ENCODE peak calls at places on chromosomes 4 and X, in eight cellular contexts. D, M, Q, S, E, Z, P and U are unnamed samples.

GRCh38 chr4:148651991-148652390 is 209.8 kb upstream of the NR3C2 start:
- DNase-seq in D (no peak), M (no peak), Q (no peak), S (no peak), E (no peak), Z (no peak), P (no peak), U (no peak)

GRCh38 chrX:1836683-1837082 is 221.8 kb downstream of the ASMT start:
- DNase-seq in D (no peak), M (no peak), Q (no peak), S (no peak), E (no peak), Z (no peak), P (no peak), U (no peak)

GRCh38 chr4:1045193-1045594 is 33.8 kb downstream of the FGFRL1 start:
- DNase-seq in D (no peak), M (no peak), Q (no peak), S (no peak), E (no peak), Z (no peak), P (no peak), U (no peak)

GRCh38 chrX:155997436-155997835 is at the start of gene IL9R:
- DNase-seq in D (peak), M (no peak), Q (no peak), S (no peak), E (no peak), Z (no peak), P (no peak), U (no peak)

GRCh38 chr4:134201216-134202098 is at the start of gene PABPC4L:
- DNase-seq in D (no peak), M (no peak), Q (no peak), S (peak), E (no peak), Z (peak), P (no peak), U (peak)

GRCh38 chr4:107858158-107858742 is 33.5 kb downstream of the SGMS2 start:
- DNase-seq in D (no peak), M (no peak), Q (no peak), S (no peak), E (no peak), Z (no peak), P (no peak), U (no peak)

GRCh38 chrX:70434352-70434866 is 10.2 kb upstream of the DLG3 start:
- DNase-seq in D (no peak), M (peak), Q (peak), S (peak), E (peak), Z (peak), P (peak), U (peak)

GRCh38 chr4:117001077-117001476 is 84.3 kb downstream of the TRAM1L1 start:
- DNase-seq in D (peak), M (no peak), Q (no peak), S (no peak), E (no peak), Z (no peak), P (no peak), U (no peak)

GRCh38 chr4:70746179-70746839 is 24.5 kb downstream of the RUFY3 start:
- DNase-seq in D (no peak), M (no peak), Q (no peak), S (no peak), E (no peak), Z (no peak), P (no peak), U (no peak)

GRCh38 chr4:189036906-189037305 is 897.7 kb downstream of the TRIML1 start:
- DNase-seq in D (no peak), M (no peak), Q (no peak), S (no peak), E (no peak), Z (no peak), P (no peak), U (no peak)

GRCh38 chr4:105666693-105667092 is 41.8 kb downstream of the INTS12 start:
- DNase-seq in D (no peak), M (no peak), Q (peak), S (no peak), E (no peak), Z (no peak), P (no peak), U (no peak)

GRCh38 chr4:143437937-143438336 is 75.6 kb upstream of the SMARCA5 start:
- DNase-seq in D (no peak), M (no peak), Q (no peak), S (no peak), E (no peak), Z (no peak), P (no peak), U (no peak)

GRCh38 chr4:8607603-8608481 is 15.3 kb downstream of the CPZ start:
- DNase-seq in D (no peak), M (no peak), Q (peak), S (no peak), E (no peak), Z (no peak), P (peak), U (no peak)

GRCh38 chr4:78951862-78952472 is 12.7 kb upstream of the PAQR3 start:
- DNase-seq in D (no peak), M (no peak), Q (peak), S (no peak), E (no peak), Z (no peak), P (peak), U (no peak)

GRCh38 chr4:82851318-82851717 is 39.6 kb downstream of the SEC31A start:
- DNase-seq in D (no peak), M (no peak), Q (no peak), S (no peak), E (no peak), Z (no peak), P (no peak), U (no peak)

GRCh38 chrX:46722742-46723568 is 36.0 kb downstream of the SLC9A7 start:
- DNase-seq in D (no peak), M (no peak), Q (no peak), S (no peak), E (no peak), Z (no peak), P (no peak), U (no peak)

GRCh38 chrX:30981968-30982367 is 89.9 kb downstream of the FTHL17 start:
- DNase-seq in D (no peak), M (no peak), Q (no peak), S (no peak), E (no peak), Z (no peak), P (no peak), U (no peak)

GRCh38 chr4:147578057-147578476 is 39.1 kb upstream of the TMEM184C start:
- DNase-seq in D (no peak), M (no peak), Q (no peak), S (no peak), E (no peak), Z (peak), P (peak), U (peak)

GRCh38 chr4:153521995-153522799 is 56.0 kb downstream of the TMEM131L start:
- DNase-seq in D (peak), M (no peak), Q (peak), S (no peak), E (no peak), Z (no peak), P (no peak), U (no peak)

GRCh38 chr4:130747842-130748241 is 1651.9 kb downstream of the C4orf33 start:
- DNase-seq in D (no peak), M (no peak), Q (peak), S (no peak), E (no peak), Z (no peak), P (no peak), U (no peak)

GRCh38 chrX:112997991-112998390 is 157.4 kb upstream of the AMOT start:
- DNase-seq in D (no peak), M (no peak), Q (no peak), S (no peak), E (no peak), Z (no peak), P (no peak), U (no peak)

GRCh38 chrX:16138108-16138427 is 14.7 kb downstream of the GRPR start:
- DNase-seq in D (peak), M (no peak), Q (peak), S (no peak), E (no peak), Z (no peak), P (no peak), U (no peak)

GRCh38 chrX:9835585-9836210 is 49.5 kb downstream of the SHROOM2 start:
- DNase-seq in D (no peak), M (no peak), Q (no peak), S (no peak), E (no peak), Z (no peak), P (no peak), U (no peak)

GRCh38 chr4:102780476-102781144 is 19.8 kb upstream of the MANBA start:
- DNase-seq in D (no peak), M (no peak), Q (no peak), S (no peak), E (no peak), Z (no peak), P (no peak), U (no peak)

GRCh38 chr4:4477391-4477790 is 64.5 kb downstream of the STX18 start:
- DNase-seq in D (no peak), M (no peak), Q (no peak), S (no peak), E (no peak), Z (no peak), P (no peak), U (no peak)

GRCh38 chr4:83297548-83298260 is 13.1 kb upstream of the COQ2 start:
- DNase-seq in D (no peak), M (no peak), Q (no peak), S (no peak), E (no peak), Z (no peak), P (no peak), U (no peak)

GRCh38 chr4:136713140-136713539 is 819.2 kb downstream of the PCDH18 start:
- DNase-seq in D (no peak), M (no peak), Q (no peak), S (no peak), E (no peak), Z (no peak), P (no peak), U (peak)

GRCh38 chr4:85669992-85670548 is 195.1 kb downstream of the ARHGAP24 start:
- DNase-seq in D (no peak), M (no peak), Q (no peak), S (no peak), E (no peak), Z (no peak), P (no peak), U (no peak)

GRCh38 chr4:87399148-87399547 is 8.2 kb upstream of the HSD17B11 start:
- DNase-seq in D (no peak), M (no peak), Q (no peak), S (no peak), E (no peak), Z (no peak), P (peak), U (no peak)

GRCh38 chrX:23478056-23478455 is 143.4 kb downstream of the PTCHD1 start:
- DNase-seq in D (no peak), M (no peak), Q (no peak), S (no peak), E (no peak), Z (no peak), P (no peak), U (no peak)

GRCh38 chr4:59062970-59063369 is 1952.8 kb upstream of the IGFBP7 start:
- DNase-seq in D (no peak), M (no peak), Q (no peak), S (no peak), E (no peak), Z (no peak), P (no peak), U (no peak)

GRCh38 chrX:73930300-73930699 is 367.3 kb downstream of the CHIC1 start:
- DNase-seq in D (no peak), M (no peak), Q (no peak), S (no peak), E (no peak), Z (no peak), P (no peak), U (no peak)

GRCh38 chr4:166006217-166006616 is 133.2 kb downstream of the TLL1 start:
- DNase-seq in D (no peak), M (no peak), Q (no peak), S (no peak), E (no peak), Z (no peak), P (no peak), U (no peak)

GRCh38 chrX:45903781-45904201 is 641.4 kb downstream of the ZNF674 start:
- DNase-seq in D (no peak), M (no peak), Q (no peak), S (no peak), E (no peak), Z (peak), P (no peak), U (no peak)

GRCh38 chrX:74492720-74493201 is 71.5 kb downstream of the SLC16A2 start:
- DNase-seq in D (no peak), M (no peak), Q (peak), S (no peak), E (no peak), Z (no peak), P (peak), U (no peak)

GRCh38 chr4:37392540-37393255 is 148.2 kb downstream of the NWD2 start:
- DNase-seq in D (no peak), M (peak), Q (no peak), S (peak), E (no peak), Z (no peak), P (no peak), U (no peak)

GRCh38 chr4:55733874-55734437 is 85.6 kb upstream of the EXOC1L start:
- DNase-seq in D (no peak), M (peak), Q (no peak), S (peak), E (no peak), Z (peak), P (peak), U (no peak)

GRCh38 chr4:52984469-52984868 is 122.4 kb downstream of the RASL11B start:
- DNase-seq in D (no peak), M (no peak), Q (no peak), S (no peak), E (no peak), Z (no peak), P (no peak), U (no peak)

GRCh38 chr4:32624943-32625603 is 1904.9 kb downstream of the PCDH7 start:
- DNase-seq in D (no peak), M (no peak), Q (no peak), S (no peak), E (no peak), Z (no peak), P (no peak), U (no peak)

DNA sequence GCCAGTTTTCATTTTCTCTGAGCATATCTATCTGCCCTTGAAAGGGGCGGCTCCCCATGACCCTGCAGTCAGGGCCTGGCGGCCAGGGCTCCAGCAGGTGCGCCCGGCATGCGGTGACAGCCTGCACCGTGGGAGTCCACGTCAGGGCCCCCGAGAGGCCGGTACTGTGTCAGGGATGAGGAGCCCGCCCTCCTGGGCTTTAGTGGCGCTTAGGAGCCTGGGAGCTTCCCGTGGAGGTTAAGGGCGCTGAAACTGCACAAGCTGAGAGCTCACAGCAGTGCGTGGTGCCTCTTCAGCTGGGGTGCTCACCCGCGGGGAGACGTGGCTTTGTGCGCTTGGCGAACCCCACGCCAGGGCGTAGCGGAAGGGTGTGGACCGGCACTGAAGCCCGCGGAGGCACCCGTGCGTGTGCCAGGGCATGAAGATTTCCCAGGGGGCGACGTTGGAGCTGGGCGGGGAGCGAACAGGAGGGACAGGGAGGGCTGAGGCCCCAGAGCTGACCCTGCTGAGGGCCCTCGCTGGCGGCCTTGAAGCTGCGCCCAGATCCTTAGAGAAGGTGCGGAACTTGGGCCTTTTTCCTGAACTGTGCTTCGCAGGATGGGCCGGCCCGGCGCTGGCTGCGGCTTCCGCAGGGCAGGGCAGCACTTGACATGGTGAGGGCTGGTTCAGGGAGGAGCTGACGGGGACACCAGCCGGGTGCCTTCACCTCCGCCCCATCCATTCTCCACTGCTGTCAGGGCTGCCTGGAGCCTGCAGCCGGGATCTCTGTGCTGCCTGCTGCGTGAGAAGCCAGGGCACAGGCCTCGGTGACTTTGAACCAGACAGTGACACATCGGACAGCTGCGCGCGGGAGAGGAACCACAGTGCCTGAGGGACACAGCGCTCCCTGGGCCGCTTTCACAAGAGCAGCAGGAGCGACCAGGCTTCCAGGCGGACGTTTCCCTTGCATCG is 32.9 kb downstream of the HTT-AS start:
- DNase-seq in D (no peak), M (peak), Q (peak), S (peak), E (no peak), Z (peak), P (peak), U (no peak)
- H3K27ac ChIP-seq in D (peak), M (peak), Q (no peak), S (peak), E (peak), Z (no peak), P (no peak), U (no peak)

DNA sequence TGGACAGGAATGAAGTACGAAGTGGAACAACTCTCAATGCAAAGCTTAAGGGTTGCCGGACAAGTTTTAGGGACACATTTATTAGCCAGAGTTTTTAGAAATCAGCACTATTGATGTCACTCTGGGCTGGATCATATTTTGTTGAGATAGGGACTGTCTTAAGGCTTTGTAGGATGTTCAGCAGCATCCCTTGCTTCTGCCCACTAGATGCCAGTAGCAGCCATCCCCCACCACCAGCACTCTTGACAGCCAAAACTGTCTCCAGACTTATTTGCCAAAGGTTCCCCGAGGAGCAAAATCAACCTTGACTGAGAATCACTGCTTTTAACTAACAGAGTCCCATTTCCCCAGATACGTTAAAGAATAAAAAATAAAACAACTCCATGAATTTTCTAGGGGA is 1497.3 kb downstream of the STIM2 start:
- DNase-seq in D (no peak), M (no peak), Q (no peak), S (no peak), E (no peak), Z (no peak), P (no peak), U (no peak)
- TF ChIP-seq CTCF in D (no peak), M (no peak), Q (no peak), S (no peak), E (no peak), Z (no peak), P (peak), U (peak)

GRCh38 chr4:77854431-77855111 is 8.1 kb upstream of the MRPL1 start:
- DNase-seq in D (no peak), M (no peak), Q (no peak), S (peak), E (no peak), Z (no peak), P (no peak), U (no peak)

GRCh38 chr4:77852892-77853495 is 9.6 kb upstream of the MRPL1 start:
- DNase-seq in D (peak), M (no peak), Q (peak), S (no peak), E (no peak), Z (no peak), P (no peak), U (no peak)

GRCh38 chr4:77859256-77859655 is 3.4 kb upstream of the MRPL1 start:
- DNase-seq in D (no peak), M (no peak), Q (no peak), S (no peak), E (no peak), Z (no peak), P (no peak), U (no peak)

GRCh38 chr4:77861500-77861899 is 1.1 kb upstream of the MRPL1 start:
- DNase-seq in D (no peak), M (no peak), Q (peak), S (no peak), E (no peak), Z (no peak), P (no peak), U (no peak)

DNA sequence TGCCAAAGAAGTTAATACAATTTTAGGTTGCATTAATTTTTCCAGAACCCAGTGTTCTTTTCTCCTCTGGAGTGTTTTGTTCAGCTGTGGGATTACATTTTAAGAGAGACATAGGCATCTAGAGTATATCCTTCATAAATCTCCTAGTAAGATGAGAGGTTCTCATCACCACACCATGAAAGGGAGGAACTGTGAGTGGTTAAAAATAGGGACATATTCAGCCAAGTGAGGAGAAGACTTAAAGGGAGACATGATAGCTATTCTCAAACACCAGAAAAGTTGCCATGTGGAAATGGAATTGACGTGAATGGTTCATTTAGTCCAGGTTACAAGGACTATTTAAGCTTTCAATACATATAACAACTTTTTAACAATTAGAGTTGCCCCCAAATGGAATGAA is 6.5 kb upstream of the MRPL1 start:
- DNase-seq in D (no peak), M (no peak), Q (no peak), S (no peak), E (no peak), Z (no peak), P (no peak), U (no peak)
- H3K27ac ChIP-seq in D (no peak), M (no peak), Q (no peak), S (no peak), E (no peak), Z (no peak), P (no peak), U (no peak)

DNA sequence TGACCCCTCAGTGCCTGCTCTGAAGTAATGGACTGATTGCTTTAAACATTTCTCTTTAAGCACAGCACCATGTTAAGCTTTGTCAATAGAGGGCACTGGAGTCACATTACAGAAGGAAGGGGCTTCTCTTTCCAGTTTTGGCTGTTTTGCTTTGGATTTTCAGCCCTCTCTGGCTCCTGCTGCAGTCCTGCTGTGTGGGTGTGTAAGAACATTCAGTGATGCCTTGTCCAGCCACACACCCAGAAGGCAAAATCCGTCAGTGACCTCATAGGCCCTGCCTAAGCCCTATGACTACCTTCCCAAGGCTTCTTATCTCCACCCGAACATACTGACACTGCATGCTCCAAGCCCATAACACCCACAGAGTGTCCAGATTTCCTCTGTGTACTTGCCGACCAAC is 215.3 kb upstream of the CTSO start:
- DNase-seq in D (no peak), M (no peak), Q (peak), S (peak), E (no peak), Z (peak), P (no peak), U (peak)
- TF ChIP-seq CTCF in D (peak), M (no peak), Q (peak), S (peak), E (no peak), Z (peak), P (peak), U (peak)